ENCODE peak calls at places on chromosomes 4 and X, in five cellular contexts. I, X, J, A and V are unnamed samples.

GRCh38 chr4:65791807-65792308 is 121.6 kb upstream of the EPHA5 start:
- DNase-seq in I (no peak), X (no peak), J (no peak), A (no peak), V (peak; percentile 47)

GRCh38 chrX:41596586-41596985 is 92.2 kb upstream of the GPR34 start:
- DNase-seq in I (no peak), X (no peak), J (no peak), A (peak; percentile 24), V (no peak)

GRCh38 chrX:38220024-38220935 is at the start of gene SRPX:
- DNase-seq in I (peak; percentile 14), X (no peak), J (peak; percentile 22), A (no peak), V (peak; percentile 78)

GRCh38 chr4:170256807-170257206 is 167.1 kb upstream of the AADAT start:
- DNase-seq in I (no peak), X (no peak), J (no peak), A (no peak), V (no peak)

GRCh38 chrX:76454456-76454927 is 27.0 kb downstream of the MAGEE1 start:
- DNase-seq in I (no peak), X (no peak), J (no peak), A (peak; percentile 28), V (no peak)

GRCh38 chrX:115344885-115345653 is 55.6 kb downstream of the LUZP4 start:
- DNase-seq in I (no peak), X (no peak), J (peak; percentile 84), A (no peak), V (peak; percentile 92)

GRCh38 chrX:131746491-131746968 is 202.7 kb downstream of the OR13H1 start:
- DNase-seq in I (no peak), X (peak; percentile 69), J (peak; percentile 38), A (peak; percentile 10), V (peak; percentile 86)

GRCh38 chrX:9829308-9830267 is 43.4 kb downstream of the SHROOM2 start:
- DNase-seq in I (no peak), X (no peak), J (no peak), A (no peak), V (no peak)

GRCh38 chrX:152640039-152640818 is 2.5 kb downstream of the GABRQ start:
- DNase-seq in I (no peak), X (no peak), J (no peak), A (no peak), V (no peak)

GRCh38 chrX:55161581-55161980 is 58.6 kb upstream of the PAGE5 start:
- DNase-seq in I (no peak), X (no peak), J (peak; percentile 37), A (no peak), V (peak; percentile 31)

GRCh38 chr4:167111622-167112021 is 122.7 kb downstream of the SPOCK3 start:
- DNase-seq in I (no peak), X (no peak), J (no peak), A (no peak), V (no peak)

GRCh38 chr4:184383497-184384055 is 90.8 kb downstream of the IRF2 start:
- DNase-seq in I (no peak), X (no peak), J (no peak), A (no peak), V (peak; percentile 10)

GRCh38 chr4:184896868-184897715 is 71.3 kb upstream of the ACSL1 start:
- DNase-seq in I (no peak), X (no peak), J (no peak), A (no peak), V (no peak)

GRCh38 chr4:158161561-158162354 is 11.1 kb downstream of the GASK1B start:
- DNase-seq in I (no peak), X (no peak), J (no peak), A (no peak), V (no peak)

GRCh38 chr4:56681158-56681848 is at the start of gene HOPX:
- DNase-seq in I (peak; percentile 17), X (no peak), J (no peak), A (no peak), V (no peak)

GRCh38 chrX:131942045-131942444 is 81.1 kb upstream of the STK26 start:
- DNase-seq in I (no peak), X (no peak), J (no peak), A (no peak), V (no peak)

GRCh38 chr4:40439519-40439918 is 104.4 kb downstream of the CHRNA9 start:
- DNase-seq in I (no peak), X (no peak), J (no peak), A (no peak), V (no peak)